ENCODE peak calls at places on chromosomes 13 and 19, in seven cellular contexts. M is iris pigment epithelial cell; Y is foreskin fibroblast; Z is stimulated activated CD4-positive, alpha-beta T cell treated with anti-CD3 and anti-CD28 coated beads, Interleukin-1b, Interleukin-23, amount 100 ng/mL, for 24 hours; B is aorta; J is gastrocnemius medialis; O is COR-L47. C is an unnamed sample.

GRCh38 chr19:5828661-5829566 is 10.6 kb downstream of the FUT6 start:
- DNase-seq in M (peak; percentile 10), Y (no peak), Z (no peak), B (no peak), J (no peak), O (peak; percentile 79), C (no peak)

GRCh38 chr19:9945319-9945966 is 9.1 kb upstream of the OLFM2 start:
- DNase-seq in M (peak; percentile 96), Y (peak; percentile 100), Z (no peak), B (peak; percentile 96), J (peak; percentile 85), O (no peak), C (peak; percentile 94)

GRCh38 chr19:14005381-14006084 is 587 bp downstream of the RFX1 start:
- DNase-seq in M (peak; percentile 85), Y (peak; percentile 75), Z (peak; percentile 80), B (peak; percentile 98), J (peak; percentile 91), O (peak; percentile 80), C (peak; percentile 93)

GRCh38 chr13:30140973-30141372 is 166.4 kb downstream of the KATNAL1 start:
- DNase-seq in M (no peak), Y (no peak), Z (no peak), B (no peak), J (no peak), O (no peak), C (no peak)

GRCh38 chr13:113605461-113605860 is 20.9 kb downstream of the TFDP1 start:
- DNase-seq in M (no peak), Y (no peak), Z (no peak), B (no peak), J (no peak), O (no peak), C (no peak)

GRCh38 chr13:80881495-80882482 is 540.9 kb upstream of the SPRY2 start:
- DNase-seq in M (peak; percentile 37), Y (peak; percentile 18), Z (no peak), B (no peak), J (no peak), O (no peak), C (no peak)

GRCh38 chr19:54172764-54173699 is at the start of gene TMC4:
- DNase-seq in M (no peak), Y (no peak), Z (no peak), B (no peak), J (no peak), O (peak; percentile 89), C (no peak)

GRCh38 chr19:9044449-9044848 is 34.2 kb upstream of the MUC16 start:
- DNase-seq in M (no peak), Y (no peak), Z (no peak), B (no peak), J (no peak), O (no peak), C (no peak)

GRCh38 chr13:99721606-99722384 is 220.5 kb downstream of the TM9SF2 start:
- DNase-seq in M (peak; percentile 12), Y (no peak), Z (no peak), B (no peak), J (no peak), O (no peak), C (no peak)

GRCh38 chr19:40464059-40465024 is 1.2 kb downstream of the BLVRB start:
- DNase-seq in M (peak; percentile 89), Y (peak; percentile 80), Z (peak; percentile 50), B (peak; percentile 95), J (peak; percentile 82), O (peak; percentile 54), C (peak; percentile 87)

GRCh38 chr19:14385492-14385891 is 4.2 kb downstream of the ADGRE5 start:
- DNase-seq in M (no peak), Y (no peak), Z (no peak), B (no peak), J (no peak), O (no peak), C (no peak)

GRCh38 chr19:29491995-29492577 is 33.7 kb upstream of the VSTM2B start:
- DNase-seq in M (no peak), Y (no peak), Z (no peak), B (no peak), J (no peak), O (no peak), C (no peak)